ENCODE peak calls at places on chromosome 15, in six cellular contexts. One of them, this sample, is unnamed.
A peak's percentile ranks its signal among the peaks of the same experiment; 100 is the strongest.

GRCh38 chr15:92395176-92395521 is 1.5 kb downstream of the ST8SIA2 start:
- DNase-seq in CD8-positive, alpha-beta memory T cell: no peak
- DNase-seq in ovary: no peak
- DNase-seq in astrocyte of the spinal cord: no peak
- DNase-seq in BJ: no peak
- DNase-seq in epithelial cell of esophagus: no peak
- DNase-seq in this sample: no peak

GRCh38 chr15:74716647-74717046 is 8.7 kb downstream of the CYP1A1 start:
- DNase-seq in CD8-positive, alpha-beta memory T cell: no peak
- DNase-seq in ovary: no peak
- DNase-seq in astrocyte of the spinal cord: no peak
- DNase-seq in BJ: no peak
- DNase-seq in epithelial cell of esophagus: no peak
- DNase-seq in this sample: no peak

GRCh38 chr15:85545757-85546156 is 165.4 kb downstream of the AKAP13 start:
- DNase-seq in CD8-positive, alpha-beta memory T cell: no peak
- DNase-seq in ovary: no peak
- DNase-seq in astrocyte of the spinal cord: no peak
- DNase-seq in BJ: no peak
- DNase-seq in epithelial cell of esophagus: no peak
- DNase-seq in this sample: no peak

GRCh38 chr15:70701891-70702568 is 61.3 kb downstream of the UACA start:
- DNase-seq in CD8-positive, alpha-beta memory T cell: no peak
- DNase-seq in ovary: no peak
- DNase-seq in astrocyte of the spinal cord: peak; percentile 81
- DNase-seq in BJ: no peak
- DNase-seq in epithelial cell of esophagus: peak; percentile 58
- DNase-seq in this sample: no peak

GRCh38 chr15:70140543-70141375 is 43.0 kb upstream of the TLE3 start:
- DNase-seq in CD8-positive, alpha-beta memory T cell: peak; percentile 26
- DNase-seq in ovary: no peak
- DNase-seq in astrocyte of the spinal cord: peak; percentile 39
- DNase-seq in BJ: no peak
- DNase-seq in epithelial cell of esophagus: peak; percentile 32
- DNase-seq in this sample: peak; percentile 75

GRCh38 chr15:95995375-95996168 is 334.9 kb upstream of the NR2F2 start:
- DNase-seq in CD8-positive, alpha-beta memory T cell: no peak
- DNase-seq in ovary: no peak
- DNase-seq in astrocyte of the spinal cord: peak; percentile 51
- DNase-seq in BJ: no peak
- DNase-seq in epithelial cell of esophagus: peak; percentile 28
- DNase-seq in this sample: no peak

GRCh38 chr15:55999635-56000034 is 6.2 kb upstream of the NEDD4 start:
- DNase-seq in CD8-positive, alpha-beta memory T cell: no peak
- DNase-seq in ovary: no peak
- DNase-seq in astrocyte of the spinal cord: no peak
- DNase-seq in BJ: no peak
- DNase-seq in epithelial cell of esophagus: peak; percentile 94
- DNase-seq in this sample: no peak

GRCh38 chr15:101295607-101296225 is 668 bp upstream of the SNRPA1 start:
- DNase-seq in CD8-positive, alpha-beta memory T cell: no peak
- DNase-seq in ovary: no peak
- DNase-seq in astrocyte of the spinal cord: peak; percentile 44
- DNase-seq in BJ: no peak
- DNase-seq in epithelial cell of esophagus: no peak
- DNase-seq in this sample: peak; percentile 85

GRCh38 chr15:51576911-51577500 is 45.6 kb downstream of the DMXL2 start:
- DNase-seq in CD8-positive, alpha-beta memory T cell: no peak
- DNase-seq in ovary: no peak
- DNase-seq in astrocyte of the spinal cord: no peak
- DNase-seq in BJ: peak; percentile 28
- DNase-seq in epithelial cell of esophagus: peak; percentile 85
- DNase-seq in this sample: no peak

GRCh38 chr15:74725845-74726773 is 781 bp upstream of the CYP1A1 start:
- DNase-seq in CD8-positive, alpha-beta memory T cell: peak; percentile 39
- DNase-seq in ovary: no peak
- DNase-seq in astrocyte of the spinal cord: no peak
- DNase-seq in BJ: no peak
- DNase-seq in epithelial cell of esophagus: no peak
- DNase-seq in this sample: peak; percentile 90

GRCh38 chr15:78537266-78537665 is 3.0 kb upstream of the PSMA4 start:
- DNase-seq in CD8-positive, alpha-beta memory T cell: no peak
- DNase-seq in ovary: no peak
- DNase-seq in astrocyte of the spinal cord: no peak
- DNase-seq in BJ: no peak
- DNase-seq in epithelial cell of esophagus: no peak
- DNase-seq in this sample: no peak

GRCh38 chr15:91952216-91952615 is 98.7 kb downstream of the SLCO3A1 start:
- DNase-seq in CD8-positive, alpha-beta memory T cell: no peak
- DNase-seq in ovary: no peak
- DNase-seq in astrocyte of the spinal cord: no peak
- DNase-seq in BJ: no peak
- DNase-seq in epithelial cell of esophagus: no peak
- DNase-seq in this sample: no peak

GRCh38 chr15:67680645-67681044 is 138.1 kb downstream of the MAP2K5 start:
- DNase-seq in CD8-positive, alpha-beta memory T cell: no peak
- DNase-seq in ovary: no peak
- DNase-seq in astrocyte of the spinal cord: no peak
- DNase-seq in BJ: no peak
- DNase-seq in epithelial cell of esophagus: peak; percentile 11
- DNase-seq in this sample: no peak

GRCh38 chr15:74384566-74385441 is 17.4 kb upstream of the CYP11A1 start:
- DNase-seq in CD8-positive, alpha-beta memory T cell: peak; percentile 31
- DNase-seq in ovary: no peak
- DNase-seq in astrocyte of the spinal cord: peak; percentile 40
- DNase-seq in BJ: no peak
- DNase-seq in epithelial cell of esophagus: peak; percentile 98
- DNase-seq in this sample: no peak

GRCh38 chr15:70777156-70777926 is 14.0 kb upstream of the UACA start:
- DNase-seq in CD8-positive, alpha-beta memory T cell: no peak
- DNase-seq in ovary: no peak
- DNase-seq in astrocyte of the spinal cord: no peak
- DNase-seq in BJ: no peak
- DNase-seq in epithelial cell of esophagus: no peak
- DNase-seq in this sample: no peak

GRCh38 chr15:37035349-37035748 is 65.0 kb downstream of the MEIS2 start:
- DNase-seq in CD8-positive, alpha-beta memory T cell: no peak
- DNase-seq in ovary: no peak
- DNase-seq in astrocyte of the spinal cord: no peak
- DNase-seq in BJ: peak; percentile 24
- DNase-seq in epithelial cell of esophagus: no peak
- DNase-seq in this sample: no peak

GRCh38 chr15:35505816-35506215 is 40.1 kb downstream of the DPH6 start:
- DNase-seq in CD8-positive, alpha-beta memory T cell: no peak
- DNase-seq in ovary: no peak
- DNase-seq in astrocyte of the spinal cord: no peak
- DNase-seq in BJ: no peak
- DNase-seq in epithelial cell of esophagus: no peak
- DNase-seq in this sample: no peak

GRCh38 chr15:81293728-81294500 is 30.0 kb downstream of the STARD5 start:
- DNase-seq in CD8-positive, alpha-beta memory T cell: peak; percentile 66
- DNase-seq in ovary: no peak
- DNase-seq in astrocyte of the spinal cord: no peak
- DNase-seq in BJ: no peak
- DNase-seq in epithelial cell of esophagus: no peak
- DNase-seq in this sample: peak; percentile 57

GRCh38 chr15:91694131-91694828 is 159.2 kb upstream of the SLCO3A1 start:
- DNase-seq in CD8-positive, alpha-beta memory T cell: no peak
- DNase-seq in ovary: no peak
- DNase-seq in astrocyte of the spinal cord: peak; percentile 74
- DNase-seq in BJ: no peak
- DNase-seq in epithelial cell of esophagus: no peak
- DNase-seq in this sample: no peak

GRCh38 chr15:80404719-80405553 is 754 bp downstream of the ARNT2 start:
- DNase-seq in CD8-positive, alpha-beta memory T cell: no peak
- DNase-seq in ovary: peak; percentile 44
- DNase-seq in astrocyte of the spinal cord: peak; percentile 4
- DNase-seq in BJ: no peak
- DNase-seq in epithelial cell of esophagus: no peak
- DNase-seq in this sample: peak; percentile 82

GRCh38 chr15:76177491-76178040 is 117.8 kb downstream of the TMEM266 start:
- DNase-seq in CD8-positive, alpha-beta memory T cell: no peak
- DNase-seq in ovary: no peak
- DNase-seq in astrocyte of the spinal cord: no peak
- DNase-seq in BJ: peak; percentile 61
- DNase-seq in epithelial cell of esophagus: peak; percentile 87
- DNase-seq in this sample: no peak

GRCh38 chr15:61226313-61227250 is 2.5 kb downstream of the RORA start:
- DNase-seq in CD8-positive, alpha-beta memory T cell: no peak
- DNase-seq in ovary: no peak
- DNase-seq in astrocyte of the spinal cord: no peak
- DNase-seq in BJ: no peak
- DNase-seq in epithelial cell of esophagus: no peak
- DNase-seq in this sample: peak; percentile 44

GRCh38 chr15:73804421-73804820 is 51.3 kb upstream of the INSYN1 start:
- DNase-seq in CD8-positive, alpha-beta memory T cell: no peak
- DNase-seq in ovary: no peak
- DNase-seq in astrocyte of the spinal cord: no peak
- DNase-seq in BJ: no peak
- DNase-seq in epithelial cell of esophagus: no peak
- DNase-seq in this sample: no peak

GRCh38 chr15:88476635-88477038 is 9.1 kb downstream of the MRPS11 start:
- DNase-seq in CD8-positive, alpha-beta memory T cell: no peak
- DNase-seq in ovary: peak; percentile 40
- DNase-seq in astrocyte of the spinal cord: peak; percentile 33
- DNase-seq in BJ: no peak
- DNase-seq in epithelial cell of esophagus: peak; percentile 46
- DNase-seq in this sample: peak; percentile 71

GRCh38 chr15:88467935-88468528 is 524 bp downstream of the MRPS11 start:
- DNase-seq in CD8-positive, alpha-beta memory T cell: no peak
- DNase-seq in ovary: no peak
- DNase-seq in astrocyte of the spinal cord: peak; percentile 16
- DNase-seq in BJ: no peak
- DNase-seq in epithelial cell of esophagus: peak; percentile 30
- DNase-seq in this sample: peak; percentile 54

GRCh38 chr15:88469321-88469720 is 1.8 kb downstream of the MRPS11 start:
- DNase-seq in CD8-positive, alpha-beta memory T cell: no peak
- DNase-seq in ovary: no peak
- DNase-seq in astrocyte of the spinal cord: no peak
- DNase-seq in BJ: no peak
- DNase-seq in epithelial cell of esophagus: no peak
- DNase-seq in this sample: no peak

GRCh38 chr15:88470625-88471372 is 3.3 kb downstream of the MRPS11 start:
- DNase-seq in CD8-positive, alpha-beta memory T cell: no peak
- DNase-seq in ovary: no peak
- DNase-seq in astrocyte of the spinal cord: no peak
- DNase-seq in BJ: no peak
- DNase-seq in epithelial cell of esophagus: no peak
- DNase-seq in this sample: no peak

DNA sequence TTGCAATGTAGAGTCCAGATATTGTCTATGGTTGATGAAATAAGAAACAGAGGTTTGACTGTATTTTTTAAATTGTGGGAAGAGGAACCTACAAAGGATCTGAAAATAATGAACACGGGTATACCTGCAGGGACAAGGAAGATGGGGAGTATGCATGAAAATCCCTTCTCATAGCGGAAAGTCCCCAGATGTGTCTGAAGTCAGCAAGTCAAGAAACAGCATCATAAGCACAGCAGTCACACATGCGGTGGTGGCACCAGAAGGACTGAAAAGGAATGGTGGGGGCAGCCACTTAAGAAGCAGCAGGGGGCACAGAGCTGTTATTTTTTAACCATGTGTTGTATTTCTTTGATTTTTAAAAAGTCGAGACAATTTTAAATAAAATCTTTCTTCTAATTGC is 4.7 kb downstream of the MRPS11 start:
- DNase-seq in CD8-positive, alpha-beta memory T cell: no peak
- DNase-seq in ovary: no peak
- DNase-seq in astrocyte of the spinal cord: no peak
- DNase-seq in BJ: no peak
- DNase-seq in epithelial cell of esophagus: no peak
- DNase-seq in this sample: no peak
- H3K4me3 ChIP-seq in CD8-positive, alpha-beta memory T cell: no peak overlapping the region
- H3K4me3 ChIP-seq in ovary: no peak overlapping the region
- H3K4me3 ChIP-seq in astrocyte of the spinal cord: no peak overlapping the region
- H3K4me3 ChIP-seq in BJ: no peak overlapping the region
- H3K4me3 ChIP-seq in epithelial cell of esophagus: no peak overlapping the region
- H3K4me3 ChIP-seq in this sample: no peak overlapping the region

DNA sequence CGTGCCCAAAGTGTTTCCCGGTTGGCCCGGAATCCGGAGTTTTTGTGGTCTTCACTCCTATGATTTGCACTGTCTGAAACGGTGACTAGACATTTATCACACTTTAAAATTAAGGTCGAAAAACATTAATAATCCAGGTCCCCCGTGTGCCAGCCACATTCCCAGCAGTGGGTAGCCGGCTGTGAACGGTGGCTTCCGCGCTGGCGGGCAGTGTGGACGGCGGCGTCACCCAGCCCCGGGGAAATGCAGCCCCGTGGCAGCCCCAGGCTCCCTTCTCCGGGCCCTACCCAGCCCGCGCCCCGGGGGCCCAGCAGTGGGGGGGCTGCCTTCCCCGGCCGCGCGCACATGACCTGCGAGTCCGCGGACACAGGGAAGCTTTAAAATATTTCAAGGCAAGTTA is 25.3 kb downstream of the GABRA5 start:
- DNase-seq in CD8-positive, alpha-beta memory T cell: no peak
- DNase-seq in ovary: no peak
- DNase-seq in astrocyte of the spinal cord: no peak
- DNase-seq in BJ: no peak
- DNase-seq in epithelial cell of esophagus: no peak
- DNase-seq in this sample: peak; percentile 47
- H3K4me3 ChIP-seq in CD8-positive, alpha-beta memory T cell: no peak overlapping the region
- H3K4me3 ChIP-seq in ovary: no peak overlapping the region
- H3K4me3 ChIP-seq in astrocyte of the spinal cord: peak overlapping the region; percentile 39
- H3K4me3 ChIP-seq in BJ: no peak overlapping the region
- H3K4me3 ChIP-seq in epithelial cell of esophagus: no peak overlapping the region
- H3K4me3 ChIP-seq in this sample: no peak overlapping the region

DNA sequence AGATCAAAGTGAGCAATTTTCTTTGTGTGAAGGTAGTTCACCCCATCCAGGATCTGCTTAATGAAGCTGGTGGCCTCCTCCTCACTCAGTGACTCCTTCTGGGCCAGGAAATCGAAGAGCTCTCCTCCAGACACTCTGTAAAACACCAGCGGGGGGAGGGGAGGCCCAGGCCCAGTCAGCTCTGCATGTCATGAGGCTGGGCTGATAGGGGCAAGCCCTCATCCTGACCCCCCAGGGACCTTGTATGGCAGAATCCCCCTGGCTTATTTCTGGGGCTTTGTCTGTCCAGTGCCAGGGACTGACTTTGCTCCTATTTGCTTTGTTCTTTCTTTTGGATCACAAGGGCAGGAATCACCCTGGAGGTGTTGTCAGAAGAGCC is 74.9 kb downstream of the DAPK2 start:
- DNase-seq in CD8-positive, alpha-beta memory T cell: peak; percentile 16
- DNase-seq in ovary: no peak
- DNase-seq in astrocyte of the spinal cord: no peak
- DNase-seq in BJ: no peak
- DNase-seq in epithelial cell of esophagus: no peak
- DNase-seq in this sample: no peak
- H3K4me3 ChIP-seq in CD8-positive, alpha-beta memory T cell: no peak overlapping the region
- H3K4me3 ChIP-seq in ovary: no peak overlapping the region
- H3K4me3 ChIP-seq in astrocyte of the spinal cord: no peak overlapping the region
- H3K4me3 ChIP-seq in BJ: no peak overlapping the region
- H3K4me3 ChIP-seq in epithelial cell of esophagus: no peak overlapping the region
- H3K4me3 ChIP-seq in this sample: no peak overlapping the region

DNA sequence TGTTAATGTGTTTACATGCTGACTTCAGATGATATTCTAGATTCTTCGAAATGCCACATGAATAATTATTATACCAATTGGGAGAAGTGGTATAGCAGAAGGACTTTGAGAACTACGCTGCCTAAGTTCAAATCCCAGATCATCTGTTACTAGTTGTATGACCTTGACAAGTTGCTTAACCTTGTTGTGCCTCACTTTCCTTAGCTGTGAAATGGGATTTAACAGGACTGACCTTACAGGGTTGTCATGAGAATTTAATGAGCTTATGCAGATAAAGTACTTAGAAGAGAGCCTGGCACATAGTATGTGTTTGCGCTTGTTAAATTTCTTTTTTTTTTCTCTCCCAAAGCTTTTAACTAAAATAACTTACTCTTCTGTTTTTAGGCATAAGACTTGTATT is 24.4 kb downstream of the WDR76 start:
- DNase-seq in CD8-positive, alpha-beta memory T cell: no peak
- DNase-seq in ovary: no peak
- DNase-seq in astrocyte of the spinal cord: no peak
- DNase-seq in BJ: no peak
- DNase-seq in epithelial cell of esophagus: no peak
- DNase-seq in this sample: no peak
- H3K4me3 ChIP-seq in CD8-positive, alpha-beta memory T cell: no peak overlapping the region
- H3K4me3 ChIP-seq in ovary: no peak overlapping the region
- H3K4me3 ChIP-seq in astrocyte of the spinal cord: no peak overlapping the region
- H3K4me3 ChIP-seq in BJ: no peak overlapping the region
- H3K4me3 ChIP-seq in epithelial cell of esophagus: no peak overlapping the region
- H3K4me3 ChIP-seq in this sample: no peak overlapping the region